ENCODE peak calls at places on chromosomes 3 and 15, in eight cellular contexts. M is kidney, K is AG08395, Q is skeletal muscle cell, J is substantia nigra, Z is AG09319, R is IMR-90, C is memory B cell. P is an unnamed sample.

GRCh38 chr3:169945313-169945712 is 21.3 kb upstream of the SEC62 start:
- DNase-seq in M (no peak), K (no peak), J (no peak), C (peak), Q (no peak), R (no peak), Z (no peak), P (no peak)

GRCh38 chr3:189664311-189664710 is 33.1 kb downstream of the TP63 start:
- DNase-seq in R (peak), M (no peak), Q (peak), J (no peak), C (no peak), K (peak), Z (peak), P (no peak)

GRCh38 chr3:146334151-146334550 is 83.2 kb upstream of the PLSCR4 start:
- DNase-seq in R (peak), Q (no peak), K (no peak), C (no peak), Z (no peak), M (no peak), J (no peak), P (no peak)

GRCh38 chr3:30495172-30496124 is 111.0 kb upstream of the TGFBR2 start:
- DNase-seq in M (no peak), J (no peak), R (no peak), K (no peak), Z (no peak), C (no peak), Q (no peak), P (no peak)

GRCh38 chr3:33855884-33856546 is 57.6 kb downstream of the PDCD6IP start:
- DNase-seq in M (no peak), C (no peak), Z (no peak), K (no peak), J (no peak), Q (no peak), R (no peak), P (no peak)

GRCh38 chr3:52126036-52126435 is 28.2 kb downstream of the POC1A start:
- DNase-seq in R (no peak), C (no peak), M (peak), J (no peak), Q (no peak), K (no peak), Z (no peak), P (no peak)

GRCh38 chr3:186705882-186706780 is 11.0 kb upstream of the KNG1 start:
- DNase-seq in C (no peak), Q (no peak), K (no peak), J (no peak), Z (no peak), R (no peak), M (no peak), P (no peak)

GRCh38 chr3:152830245-152830644 is 4.7 kb upstream of the P2RY1 start:
- DNase-seq in R (no peak), Q (no peak), M (no peak), C (no peak), K (no peak), Z (no peak), J (no peak), P (no peak)

GRCh38 chr15:45640610-45641009 is 5.8 kb downstream of the SQOR start:
- DNase-seq in C (no peak), Q (peak), K (peak), R (peak), M (no peak), J (no peak), Z (no peak), P (no peak)